ENCODE peak calls at places on chromosomes 5 and 9, in four cellular contexts. B is HepG2, M is GM12878, T is K562. D is an unnamed sample.

GRCh38 chr9:71637926-71638325 is 130.4 kb downstream of the CEMIP2 start:
- DNase-seq in B (no peak), M (no peak), T (peak; percentile 11), D (no peak)

GRCh38 chr5:976849-977751 is 31.5 kb upstream of the NKD2 start:
- DNase-seq in B (no peak), M (no peak), T (no peak), D (no peak)

GRCh38 chr5:177163500-177163899 is 29.9 kb downstream of the NSD1 start:
- DNase-seq in B (no peak), M (no peak), T (no peak), D (no peak)

GRCh38 chr9:128001411-128002298 is 20.9 kb upstream of the EEIG1 start:
- DNase-seq in B (no peak), M (no peak), T (peak; percentile 63), D (peak; percentile 80)

GRCh38 chr5:37831821-37832524 is 7.9 kb downstream of the GDNF start:
- DNase-seq in B (peak; percentile 38), M (no peak), T (no peak), D (no peak)

GRCh38 chr9:105069285-105070065 is 141.5 kb upstream of the ABCA1 start:
- DNase-seq in B (peak; percentile 58), M (no peak), T (no peak), D (no peak)

GRCh38 chr9:125485471-125485870 is 221.5 kb downstream of the MAPKAP1 start:
- DNase-seq in B (no peak), M (no peak), T (no peak), D (no peak)

GRCh38 chr5:180825768-180826525 is 23.3 kb upstream of the MGAT1 start:
- DNase-seq in B (peak; percentile 86), M (no peak), T (no peak), D (no peak)

GRCh38 chr5:147169399-147169798 is 65.4 kb upstream of the STK32A start:
- DNase-seq in B (peak; percentile 62), M (no peak), T (no peak), D (no peak)

GRCh38 chr9:37987467-37987981 is 81.5 kb downstream of the SHB start:
- DNase-seq in B (no peak), M (no peak), T (no peak), D (no peak)

GRCh38 chr5:470961-471749 is 28.2 kb downstream of the EXOC3 start:
- DNase-seq in B (no peak), M (no peak), T (no peak), D (no peak)

GRCh38 chr9:133994359-133995011 is 2.4 kb upstream of the VAV2 start:
- DNase-seq in B (peak; percentile 64), M (no peak), T (peak; percentile 83), D (peak; percentile 72)

GRCh38 chr9:130186839-130187522 is 14.8 kb downstream of the NCS1 start:
- DNase-seq in B (peak; percentile 59), M (no peak), T (peak; percentile 83), D (peak; percentile 97)

GRCh38 chr9:65444943-65445342 is 159.9 kb upstream of the FOXD4L5 start:
- DNase-seq in B (no peak), M (no peak), T (no peak), D (no peak)

GRCh38 chr9:87602933-87603643 is 105.4 kb downstream of the DAPK1 start:
- DNase-seq in B (no peak), M (no peak), T (no peak), D (no peak)

GRCh38 chr9:81182421-81182820 is 506.9 kb downstream of the TLE1 start:
- DNase-seq in B (no peak), M (no peak), T (no peak), D (peak; percentile 20)
- TF ChIP-seq BHLHE40 in B (no peak), M (no peak), T (no peak), D (no peak)

GRCh38 chr5:172437445-172438303 is 16.7 kb downstream of the SH3PXD2B start:
- DNase-seq in B (peak; percentile 23), M (no peak), T (peak; percentile 17), D (peak; percentile 49)
- TF ChIP-seq EP300 in B (no peak), M (no peak), T (no peak), D (no peak)

GRCh38 chr5:141870871-141871270 is 7.3 kb downstream of the PCDH1 start:
- DNase-seq in B (no peak), M (no peak), T (no peak), D (no peak)
- TF ChIP-seq BHLHE40 in B (no peak), M (no peak), T (no peak), D (no peak)

GRCh38 chr5:152443935-152444334 is 38.9 kb upstream of the NMUR2 start:
- DNase-seq in B (no peak), M (no peak), T (no peak), D (no peak)

GRCh38 chr5:152437861-152438260 is 32.8 kb upstream of the NMUR2 start:
- DNase-seq in B (no peak), M (no peak), T (no peak), D (no peak)

DNA sequence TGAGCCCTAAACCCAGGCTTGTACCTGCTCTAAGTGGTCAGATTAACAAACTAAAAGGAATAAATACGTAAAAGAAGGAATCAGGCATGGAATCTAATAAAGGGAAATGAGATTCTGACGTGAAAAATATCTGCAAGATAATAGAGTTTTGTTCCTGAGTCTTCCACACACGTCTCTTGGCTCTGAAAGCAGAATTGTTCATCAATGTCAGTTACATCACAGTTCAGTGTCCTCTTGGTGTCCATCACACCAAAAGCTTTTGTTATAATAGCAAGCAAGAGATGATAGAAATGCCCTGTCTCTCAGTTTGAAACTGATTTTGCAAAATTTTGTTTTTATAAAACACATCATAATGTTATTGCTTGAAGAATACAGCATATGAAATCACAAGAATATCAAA is 34.7 kb upstream of the NMUR2 start:
- DNase-seq in B (no peak), M (no peak), T (no peak), D (no peak)
- TF ChIP-seq EP300 in B (no peak), M (no peak), T (no peak), D (no peak)

GRCh38 chr5:15525679-15526275 is 25.8 kb downstream of the FBXL7 start:
- DNase-seq in B (no peak), M (no peak), T (no peak), D (no peak)

GRCh38 chr5:15528476-15528875 is 28.5 kb downstream of the FBXL7 start:
- DNase-seq in B (no peak), M (no peak), T (no peak), D (no peak)

GRCh38 chr5:15529821-15530220 is 29.8 kb downstream of the FBXL7 start:
- DNase-seq in B (no peak), M (no peak), T (no peak), D (no peak)

GRCh38 chr5:15524712-15525111 is 24.7 kb downstream of the FBXL7 start:
- DNase-seq in B (no peak), M (no peak), T (no peak), D (no peak)

GRCh38 chr5:15526413-15526812 is 26.4 kb downstream of the FBXL7 start:
- DNase-seq in B (no peak), M (no peak), T (no peak), D (no peak)
- TF ChIP-seq BHLHE40 in B (no peak), M (no peak), T (no peak), D (no peak)

DNA sequence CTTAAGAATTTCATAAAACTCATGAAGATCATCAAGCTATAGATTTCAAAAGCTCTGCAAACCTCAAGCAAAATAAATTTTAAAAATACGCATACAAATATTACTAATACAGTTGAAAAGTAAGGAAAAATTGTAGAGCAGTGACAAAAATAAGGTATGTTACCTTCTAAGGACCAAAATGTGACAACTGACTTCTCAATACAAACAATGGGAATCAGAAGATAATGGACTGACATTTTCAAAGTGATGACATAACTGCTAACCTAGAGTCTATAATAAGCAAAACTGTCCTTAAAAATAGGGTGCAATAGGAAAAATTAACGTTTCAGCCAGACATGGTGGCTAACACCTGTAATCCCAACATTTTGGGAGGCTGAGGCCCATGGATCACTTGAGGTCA is 27.1 kb downstream of the RMI1 start:
- DNase-seq in B (no peak), M (no peak), T (no peak), D (no peak)
- TF ChIP-seq EP300 in B (no peak), M (no peak), T (no peak), D (no peak)

DNA sequence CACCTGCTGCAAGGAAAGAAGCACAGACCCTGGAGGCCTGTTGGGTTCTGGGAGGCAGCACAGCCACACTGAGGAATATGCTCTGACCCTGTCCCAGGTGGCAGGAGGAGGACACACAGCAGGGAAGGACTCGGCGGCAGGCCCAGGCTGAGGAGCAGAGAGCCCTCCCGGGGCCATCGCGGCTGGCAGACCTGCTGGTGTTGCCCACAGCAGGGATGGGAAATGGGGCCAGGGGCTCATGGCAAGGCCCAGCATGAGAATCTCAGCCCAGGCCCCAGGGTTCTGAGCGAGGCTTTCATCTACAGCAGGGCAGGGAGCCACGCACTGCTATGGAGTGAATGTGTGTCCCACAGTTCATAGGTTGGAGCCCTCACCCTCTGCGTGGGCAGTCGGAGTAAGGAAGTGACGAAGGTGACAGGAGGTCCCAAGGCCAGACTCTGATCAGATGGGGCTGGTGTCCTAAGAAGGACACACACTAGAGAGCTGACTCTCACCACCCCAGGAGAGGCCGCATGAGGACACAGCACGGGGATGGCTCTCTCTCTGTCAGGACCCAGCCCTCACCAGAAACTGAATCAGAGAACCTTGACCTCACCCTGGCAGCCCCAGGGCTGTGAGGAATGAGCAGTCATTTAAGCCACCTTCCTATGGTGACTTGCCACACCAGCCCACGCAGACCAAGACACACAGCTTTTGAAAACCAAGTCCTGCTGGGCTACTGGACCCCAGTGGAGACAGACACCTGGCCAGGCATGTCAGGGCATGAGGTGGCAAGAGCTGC is 10.3 kb upstream of the GPSM1 start:
- DNase-seq in B (no peak), M (no peak), T (no peak), D (no peak)
- TF ChIP-seq BHLHE40 in B (no peak), M (no peak), T (no peak), D (no peak)

GRCh38 chr5:67643531-67643930 is 446.9 kb upstream of the CD180 start:
- DNase-seq in B (no peak), M (no peak), T (no peak), D (no peak)

GRCh38 chr5:67639311-67639710 is 442.7 kb upstream of the CD180 start:
- DNase-seq in B (no peak), M (no peak), T (no peak), D (no peak)

GRCh38 chr5:67636091-67636490 is 439.5 kb upstream of the CD180 start:
- DNase-seq in B (no peak), M (no peak), T (no peak), D (no peak)

GRCh38 chr5:67636850-67637524 is 440.4 kb upstream of the CD180 start:
- DNase-seq in B (no peak), M (no peak), T (no peak), D (no peak)

GRCh38 chr5:67640011-67640410 is 443.4 kb upstream of the CD180 start:
- DNase-seq in B (no peak), M (no peak), T (no peak), D (no peak)
- TF ChIP-seq EP300 in B (no peak), M (no peak), T (no peak), D (no peak)

DNA sequence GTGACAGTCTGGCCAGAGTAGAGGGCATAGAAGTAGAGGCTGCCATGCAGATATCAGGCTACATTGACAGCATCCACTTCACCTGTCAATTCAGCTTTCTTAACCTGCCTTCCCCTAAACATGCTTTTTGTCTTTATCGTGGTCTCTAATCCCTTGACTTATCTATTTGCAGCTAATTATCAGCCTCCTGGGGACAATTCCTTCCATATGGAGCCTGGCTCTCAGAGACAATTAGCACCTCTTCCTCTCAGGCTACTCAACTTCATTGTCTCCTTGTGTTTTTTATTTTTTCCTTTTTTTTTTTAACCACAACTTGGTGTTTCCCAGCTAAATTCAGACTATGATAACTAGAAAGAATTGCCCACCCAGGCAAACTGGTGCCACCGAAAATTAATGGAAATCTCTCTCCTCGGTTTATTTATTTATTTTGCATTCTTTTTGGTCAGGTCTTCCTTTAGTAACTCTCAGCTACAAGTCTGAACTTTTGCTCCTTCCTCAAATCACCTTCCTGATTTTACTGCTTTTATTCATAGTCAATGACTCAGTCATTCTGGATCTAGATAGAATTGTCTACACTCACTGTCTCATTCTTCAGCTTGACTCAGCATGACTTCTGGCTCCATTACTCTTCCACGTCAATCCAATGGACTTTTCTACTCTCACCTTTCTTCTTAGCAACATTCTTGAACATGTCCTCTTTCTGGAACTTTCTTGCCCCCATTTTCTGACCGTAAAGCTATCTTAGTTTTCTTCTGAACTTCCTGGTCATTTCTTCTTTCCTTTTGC is 63.0 kb upstream of the BASP1 start:
- DNase-seq in B (no peak), M (no peak), T (no peak), D (peak; percentile 72)
- TF ChIP-seq BHLHE40 in B (no peak), M (no peak), T (no peak), D (no peak)